ENCODE peak calls at places on chromosome 7, in eight cellular contexts. Q is OCI-LY7, G is tibial nerve, F is epithelial cell of esophagus, O is hepatocyte, P is fibroblast of mammary gland, D is neural progenitor cell, L is breast epithelium. V is an unnamed sample.

GRCh38 chr7:76108540-76109233 is 60.8 kb downstream of the MDH2 start:
- DNase-seq in Q (peak), G (peak), F (peak), O (peak), P (peak), D (no peak), L (peak), V (peak)

GRCh38 chr7:115230882-115231508 is 309.1 kb downstream of the MDFIC start:
- DNase-seq in Q (no peak), G (no peak), F (peak), O (peak), P (peak), D (no peak), L (no peak), V (peak)

GRCh38 chr7:7653568-7654187 is 13.1 kb downstream of the UMAD1 start:
- DNase-seq in Q (peak), G (no peak), F (peak), O (peak), P (peak), D (peak), L (no peak), V (peak)

GRCh38 chr7:105787071-105787470 is 89.3 kb downstream of the ATXN7L1 start:
- DNase-seq in Q (no peak), G (no peak), F (peak), O (no peak), P (no peak), D (no peak), L (no peak), V (no peak)

GRCh38 chr7:140607441-140607989 is 33.1 kb downstream of the DENND2A start:
- DNase-seq in Q (no peak), G (no peak), F (no peak), O (peak), P (peak), D (no peak), L (peak), V (peak)

GRCh38 chr7:137933270-137934017 is 68.4 kb downstream of the CREB3L2 start:
- DNase-seq in Q (no peak), G (peak), F (peak), O (no peak), P (peak), D (no peak), L (peak), V (peak)

GRCh38 chr7:150322114-150322832 is 882 bp upstream of the LRRC61 start:
- DNase-seq in Q (no peak), G (no peak), F (no peak), O (no peak), P (no peak), D (no peak), L (no peak), V (no peak)

GRCh38 chr7:27532256-27532783 is 130.4 kb downstream of the HIBADH start:
- DNase-seq in Q (no peak), G (no peak), F (no peak), O (peak), P (no peak), D (no peak), L (no peak), V (no peak)

GRCh38 chr7:63789378-63790176 is 209.1 kb upstream of the ZNF722 start:
- DNase-seq in Q (no peak), G (no peak), F (no peak), O (no peak), P (peak), D (no peak), L (no peak), V (no peak)

GRCh38 chr7:18343047-18343446 is 152.5 kb upstream of the HDAC9 start:
- DNase-seq in Q (no peak), G (no peak), F (no peak), O (no peak), P (no peak), D (no peak), L (no peak), V (no peak)

GRCh38 chr7:158976849-158977593 is 120.7 kb downstream of the DYNC2I1 start:
- DNase-seq in Q (peak), G (peak), F (peak), O (peak), P (peak), D (peak), L (peak), V (peak)

GRCh38 chr7:19519443-19519977 is 189.3 kb downstream of the POLR1F start:
- DNase-seq in Q (no peak), G (no peak), F (peak), O (no peak), P (peak), D (no peak), L (no peak), V (no peak)

GRCh38 chr7:156578578-156578940 is 62.0 kb upstream of the RNF32 start:
- DNase-seq in Q (no peak), G (no peak), F (no peak), O (no peak), P (no peak), D (peak), L (no peak), V (no peak)

GRCh38 chr7:156386097-156386496 is 254.5 kb upstream of the RNF32 start:
- DNase-seq in Q (no peak), G (no peak), F (no peak), O (peak), P (no peak), D (peak), L (no peak), V (no peak)

GRCh38 chr7:54932818-54933543 is 85.8 kb upstream of the EGFR start:
- DNase-seq in Q (no peak), G (peak), F (peak), O (peak), P (peak), D (peak), L (peak), V (peak)

GRCh38 chr7:2523941-2524807 is 4.6 kb downstream of the LFNG start:
- DNase-seq in Q (no peak), G (no peak), F (peak), O (peak), P (peak), D (peak), L (peak), V (no peak)

GRCh38 chr7:64312826-64313225 is 935 bp upstream of the ZNF736 start:
- DNase-seq in Q (no peak), G (no peak), F (peak), O (no peak), P (no peak), D (no peak), L (no peak), V (peak)

GRCh38 chr7:98674881-98675280 is 57.8 kb downstream of the NPTX2 start:
- DNase-seq in Q (no peak), G (no peak), F (no peak), O (no peak), P (no peak), D (no peak), L (no peak), V (no peak)

GRCh38 chr7:139817249-139817648 is 11.8 kb upstream of the TBXAS1 start:
- DNase-seq in Q (no peak), G (no peak), F (no peak), O (no peak), P (no peak), D (no peak), L (no peak), V (no peak)

GRCh38 chr7:55156919-55157318 is 138.1 kb downstream of the EGFR start:
- DNase-seq in Q (no peak), G (no peak), F (no peak), O (no peak), P (no peak), D (peak), L (no peak), V (no peak)

GRCh38 chr7:156446990-156447389 is 193.6 kb upstream of the RNF32 start:
- DNase-seq in Q (no peak), G (no peak), F (no peak), O (no peak), P (no peak), D (no peak), L (no peak), V (no peak)

GRCh38 chr7:45000096-45001032 is at the start of gene CCM2:
- DNase-seq in Q (peak), G (no peak), F (no peak), O (peak), P (peak), D (peak), L (no peak), V (peak)

GRCh38 chr7:38292442-38292841 is 19.0 kb upstream of the TARP start:
- DNase-seq in Q (no peak), G (no peak), F (peak), O (no peak), P (no peak), D (no peak), L (no peak), V (no peak)

GRCh38 chr7:94907420-94908203 is at the start of gene PPP1R9A:
- DNase-seq in Q (no peak), G (no peak), F (no peak), O (peak), P (peak), D (peak), L (no peak), V (peak)

GRCh38 chr7:157857578-157858075 is 520.8 kb downstream of the DNAJB6 start:
- DNase-seq in Q (no peak), G (no peak), F (no peak), O (no peak), P (peak), D (no peak), L (no peak), V (no peak)

GRCh38 chr7:77877800-77878199 is 79.2 kb downstream of the PHTF2 start:
- DNase-seq in Q (no peak), G (no peak), F (no peak), O (no peak), P (peak), D (no peak), L (no peak), V (peak)

GRCh38 chr7:107180378-107180777 is 11.6 kb downstream of the HBP1 start:
- DNase-seq in Q (no peak), G (no peak), F (peak), O (peak), P (peak), D (no peak), L (no peak), V (peak)

GRCh38 chr7:23713285-23714235 is 3.5 kb downstream of the STK31 start:
- DNase-seq in Q (no peak), G (no peak), F (peak), O (no peak), P (peak), D (no peak), L (no peak), V (peak)

GRCh38 chr7:1675036-1675671 is 5.1 kb downstream of the ELFN1 start:
- DNase-seq in Q (no peak), G (no peak), F (no peak), O (no peak), P (no peak), D (no peak), L (no peak), V (no peak)

GRCh38 chr7:21355406-21355874 is 72.4 kb upstream of the SP4 start:
- DNase-seq in Q (peak), G (no peak), F (no peak), O (no peak), P (no peak), D (no peak), L (no peak), V (no peak)

GRCh38 chr7:78412216-78412858 is 613.8 kb downstream of the PHTF2 start:
- DNase-seq in Q (no peak), G (no peak), F (peak), O (no peak), P (peak), D (no peak), L (no peak), V (peak)

GRCh38 chr7:39530996-39531395 is 35.2 kb upstream of the YAE1 start:
- DNase-seq in Q (no peak), G (no peak), F (peak), O (peak), P (no peak), D (no peak), L (no peak), V (no peak)

DNA sequence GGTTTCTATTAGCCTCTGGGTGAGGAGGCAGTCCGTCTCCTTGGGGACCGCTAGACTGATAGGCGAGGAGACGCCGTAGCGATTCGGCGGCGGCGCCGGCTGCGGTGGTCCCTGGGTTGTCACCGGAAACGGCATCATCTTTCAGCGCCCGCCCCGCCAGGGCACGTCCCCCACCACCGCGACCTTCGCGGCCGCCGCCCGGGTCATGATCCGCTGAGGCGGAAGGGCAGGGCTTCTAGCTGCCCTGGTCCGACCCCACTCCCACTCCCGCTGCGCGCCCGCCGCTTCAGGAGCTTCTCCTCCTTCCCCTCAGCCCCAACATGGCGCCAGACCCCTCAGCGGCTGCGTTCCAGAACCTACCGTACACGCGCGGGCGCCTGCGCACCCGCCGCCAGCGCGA is at the start of gene PAPOLB:
- DNase-seq in Q (no peak), G (no peak), F (no peak), O (no peak), P (no peak), D (no peak), L (no peak), V (no peak)
- H3K4me3 ChIP-seq in Q (no peak), G (peak), F (no peak), O (no peak), P (peak), D (no peak), L (peak), V (peak)

GRCh38 chr7:92694211-92694610 is 104.0 kb upstream of the FAM133B start:
- DNase-seq in Q (no peak), G (no peak), F (no peak), O (no peak), P (no peak), D (no peak), L (no peak), V (no peak)

GRCh38 chr7:92697414-92697813 is 107.2 kb upstream of the FAM133B start:
- DNase-seq in Q (no peak), G (no peak), F (no peak), O (no peak), P (no peak), D (no peak), L (no peak), V (no peak)

GRCh38 chr7:92697012-92697411 is 106.8 kb upstream of the FAM133B start:
- DNase-seq in Q (no peak), G (no peak), F (no peak), O (no peak), P (no peak), D (no peak), L (no peak), V (no peak)

GRCh38 chr7:92696584-92696983 is 106.4 kb upstream of the FAM133B start:
- DNase-seq in Q (no peak), G (no peak), F (no peak), O (no peak), P (no peak), D (no peak), L (no peak), V (no peak)

DNA sequence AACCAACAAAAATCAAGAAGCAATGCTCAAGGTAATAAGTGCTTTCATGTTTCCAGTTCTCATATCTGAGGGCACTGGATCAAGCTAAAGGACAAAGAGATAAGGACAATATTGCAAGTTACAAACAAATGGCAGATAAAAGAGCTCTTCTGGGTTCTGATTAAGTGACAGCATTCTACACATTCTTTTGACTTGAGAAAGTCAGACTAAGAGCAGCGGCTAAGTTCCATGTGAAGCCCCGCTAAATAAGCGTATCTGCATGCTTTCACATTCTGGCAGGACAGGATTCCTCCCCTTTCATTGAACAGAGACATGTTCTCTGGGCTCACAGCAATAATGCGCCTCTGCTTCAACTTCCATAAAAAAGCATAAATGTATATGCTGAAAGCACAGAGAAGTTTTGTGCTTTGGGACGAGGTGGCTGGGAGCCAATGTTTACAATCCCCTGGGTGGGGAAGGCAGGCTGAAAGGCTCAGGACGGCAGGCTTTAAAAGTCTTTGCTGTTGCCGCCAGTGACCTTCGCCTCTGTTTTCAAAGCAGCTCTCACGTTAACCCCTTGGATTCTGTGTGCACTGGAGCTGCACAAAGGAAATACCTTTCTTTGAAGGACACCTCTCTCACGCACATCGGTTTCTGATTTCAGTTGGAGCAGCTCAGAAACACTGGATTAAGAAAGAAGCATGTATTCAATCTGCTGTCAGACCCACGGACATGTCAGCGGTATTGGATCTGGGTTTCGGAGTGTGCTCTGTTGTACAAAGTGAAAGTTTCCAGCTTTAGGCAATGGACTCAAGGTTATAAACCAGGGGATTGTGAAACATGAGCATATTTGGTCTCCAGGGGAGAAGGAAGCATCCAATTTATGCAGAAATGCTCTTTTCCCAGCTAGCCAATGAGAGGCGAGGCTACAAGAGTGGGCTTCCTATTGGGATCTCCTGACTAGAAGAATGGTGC is 105.4 kb upstream of the FAM133B start:
- DNase-seq in Q (no peak), G (peak), F (peak), O (peak), P (peak), D (peak), L (no peak), V (peak)
- TF ChIP-seq CTCF in Q (no peak), G (no peak), F (no peak), O (no peak), P (no peak), D (no peak), L (no peak), V (no peak)

DNA sequence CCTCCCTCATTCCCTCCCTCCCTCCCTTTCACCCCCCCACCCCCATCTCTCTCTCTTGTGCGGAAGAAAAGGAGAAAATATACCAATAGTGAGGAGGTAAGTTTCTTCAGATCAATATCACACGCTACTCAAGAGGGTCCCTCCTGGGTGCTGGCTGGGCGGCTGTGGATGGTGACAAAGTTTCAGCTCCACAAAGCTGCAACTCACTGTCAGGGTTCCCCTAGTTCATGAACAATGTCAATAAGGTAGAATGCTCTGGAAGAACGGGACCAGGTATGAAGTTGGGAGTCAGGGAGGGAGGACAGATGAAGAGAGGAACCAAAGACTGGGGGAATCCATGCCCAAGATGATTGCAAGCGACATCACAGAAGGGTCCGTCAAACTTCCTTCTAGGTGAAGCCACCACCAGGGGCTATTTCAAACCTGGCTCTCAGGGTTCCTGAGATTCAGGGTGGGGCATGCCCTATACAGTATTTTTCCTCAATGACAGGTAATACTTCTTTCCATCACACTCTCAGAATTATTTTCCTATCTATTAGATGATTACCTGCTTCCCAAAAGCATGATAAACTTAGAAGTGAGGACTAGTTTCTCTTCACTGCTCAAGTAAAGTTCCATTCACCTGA is 1.4 kb upstream of the PDE1C start:
- DNase-seq in Q (no peak), G (no peak), F (no peak), O (no peak), P (no peak), D (no peak), L (no peak), V (no peak)
- H3K4me3 ChIP-seq in Q (no peak), G (peak), F (no peak), O (peak), P (peak), D (peak), L (peak), V (no peak)

DNA sequence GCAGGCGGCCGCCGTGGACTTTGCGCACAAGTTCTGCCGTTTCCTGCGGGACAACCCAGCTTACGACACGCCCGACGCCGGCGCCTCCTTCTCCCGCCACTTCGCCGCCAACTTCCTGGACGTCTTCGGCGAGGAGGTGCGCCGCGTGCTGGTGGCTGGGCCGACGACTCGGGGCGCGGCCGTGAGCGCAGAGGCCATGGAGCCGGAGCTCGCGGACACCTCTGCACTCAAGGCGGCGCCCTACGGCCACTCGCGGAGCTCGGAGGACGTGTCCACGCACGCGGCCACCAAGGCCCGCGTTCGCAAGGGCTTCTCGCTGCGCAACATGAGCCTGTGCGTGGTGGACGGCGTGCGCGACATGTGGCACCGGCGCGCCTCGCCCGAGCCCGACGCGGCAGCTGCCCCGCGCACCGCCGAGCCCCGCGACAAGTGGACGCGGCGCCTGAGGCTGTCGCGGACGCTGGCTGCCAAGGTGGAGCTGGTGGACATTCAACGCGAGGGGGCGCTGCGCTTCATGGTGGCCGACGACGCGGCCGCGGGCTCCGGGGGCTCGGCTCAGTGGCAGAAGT is 14.1 kb downstream of the SH2B2 start:
- DNase-seq in Q (no peak), G (no peak), F (no peak), O (no peak), P (no peak), D (peak), L (no peak), V (no peak)
- TF ChIP-seq CTCF in Q (no peak), G (no peak), F (no peak), O (peak), P (no peak), D (peak), L (no peak), V (no peak)

GRCh38 chr7:101015626-101016025 is 4.3 kb upstream of the MUC17 start:
- DNase-seq in Q (no peak), G (no peak), F (no peak), O (no peak), P (no peak), D (no peak), L (no peak), V (no peak)
- H3K4me3 ChIP-seq in Q (no peak), G (no peak), F (no peak), O (no peak), P (no peak), D (no peak), L (no peak), V (no peak)

V was measured in foreskin fibroblast.